ENCODE peak calls at places on chromosomes 3 and 15, in four cellular contexts. One of them, this sample, is unnamed.

GRCh38 chr3:9698293-9698692 is 5.3 kb upstream of the CPNE9 start:
- DNase-seq in tibial artery: no peak
- DNase-seq in activated gamma-delta T cell treated with Interleukin-2 at 50 U/mL for 16 hours: no peak
- DNase-seq in GM19239: no peak
- DNase-seq in this sample: no peak

GRCh38 chr3:112676659-112677234 is 35.8 kb upstream of the CCDC80 start:
- DNase-seq in activated gamma-delta T cell treated with Interleukin-2 at 50 U/mL for 16 hours: peak
- DNase-seq in tibial artery: peak
- DNase-seq in GM19239: peak
- DNase-seq in this sample: peak

GRCh38 chr3:177618873-177619771 is 421.8 kb upstream of the TBL1XR1 start:
- DNase-seq in activated gamma-delta T cell treated with Interleukin-2 at 50 U/mL for 16 hours: no peak
- DNase-seq in tibial artery: no peak
- DNase-seq in GM19239: no peak
- DNase-seq in this sample: no peak

GRCh38 chr15:31279221-31280036 is 47.2 kb upstream of the KLF13 start:
- DNase-seq in GM19239: no peak
- DNase-seq in tibial artery: peak
- DNase-seq in activated gamma-delta T cell treated with Interleukin-2 at 50 U/mL for 16 hours: no peak
- DNase-seq in this sample: peak

GRCh38 chr3:48273594-48274211 is 32.8 kb downstream of the ZNF589 start:
- DNase-seq in tibial artery: no peak
- DNase-seq in activated gamma-delta T cell treated with Interleukin-2 at 50 U/mL for 16 hours: peak
- DNase-seq in GM19239: peak
- DNase-seq in this sample: peak

GRCh38 chr15:76936671-76937070 is 5.1 kb downstream of the RCN2 start:
- DNase-seq in GM19239: no peak
- DNase-seq in activated gamma-delta T cell treated with Interleukin-2 at 50 U/mL for 16 hours: no peak
- DNase-seq in tibial artery: no peak
- DNase-seq in this sample: no peak

GRCh38 chr3:150371741-150372254 is 36.3 kb upstream of the TSC22D2 start:
- DNase-seq in GM19239: no peak
- DNase-seq in activated gamma-delta T cell treated with Interleukin-2 at 50 U/mL for 16 hours: no peak
- DNase-seq in tibial artery: no peak
- DNase-seq in this sample: no peak

GRCh38 chr3:14445773-14446172 is 43.4 kb downstream of the SLC6A6 start:
- DNase-seq in GM19239: no peak
- DNase-seq in activated gamma-delta T cell treated with Interleukin-2 at 50 U/mL for 16 hours: no peak
- DNase-seq in tibial artery: no peak
- DNase-seq in this sample: no peak

GRCh38 chr15:76285241-76285825 is 25.9 kb downstream of the ETFA start:
- DNase-seq in activated gamma-delta T cell treated with Interleukin-2 at 50 U/mL for 16 hours: no peak
- DNase-seq in GM19239: no peak
- DNase-seq in tibial artery: no peak
- DNase-seq in this sample: no peak

GRCh38 chr15:24764375-24765171 is 89.0 kb downstream of the NPAP1 start:
- DNase-seq in activated gamma-delta T cell treated with Interleukin-2 at 50 U/mL for 16 hours: no peak
- DNase-seq in tibial artery: no peak
- DNase-seq in GM19239: no peak
- DNase-seq in this sample: no peak

GRCh38 chr3:22692239-22692638 is 510.9 kb upstream of the UBE2E2 start:
- DNase-seq in activated gamma-delta T cell treated with Interleukin-2 at 50 U/mL for 16 hours: no peak
- DNase-seq in tibial artery: no peak
- DNase-seq in GM19239: no peak
- DNase-seq in this sample: no peak

GRCh38 chr3:174398761-174399160 is 460.4 kb upstream of the NAALADL2 start:
- DNase-seq in tibial artery: no peak
- DNase-seq in GM19239: no peak
- DNase-seq in activated gamma-delta T cell treated with Interleukin-2 at 50 U/mL for 16 hours: no peak
- DNase-seq in this sample: no peak

GRCh38 chr15:40029979-40030893 is 8.7 kb downstream of the SRP14 start:
- DNase-seq in tibial artery: no peak
- DNase-seq in GM19239: no peak
- DNase-seq in activated gamma-delta T cell treated with Interleukin-2 at 50 U/mL for 16 hours: no peak
- DNase-seq in this sample: no peak

GRCh38 chr3:39935261-39935660 is 125.9 kb downstream of the MYRIP start:
- DNase-seq in tibial artery: no peak
- DNase-seq in GM19239: no peak
- DNase-seq in activated gamma-delta T cell treated with Interleukin-2 at 50 U/mL for 16 hours: no peak
- DNase-seq in this sample: no peak

GRCh38 chr3:174776123-174776522 is 83.0 kb upstream of the NAALADL2 start:
- DNase-seq in tibial artery: no peak
- DNase-seq in GM19239: no peak
- DNase-seq in activated gamma-delta T cell treated with Interleukin-2 at 50 U/mL for 16 hours: no peak
- DNase-seq in this sample: no peak

GRCh38 chr3:27193056-27193455 is 176.1 kb downstream of the NEK10 start:
- DNase-seq in GM19239: no peak
- DNase-seq in activated gamma-delta T cell treated with Interleukin-2 at 50 U/mL for 16 hours: no peak
- DNase-seq in tibial artery: no peak
- DNase-seq in this sample: no peak

GRCh38 chr3:114669614-114670013 is 375.8 kb downstream of the TIGIT start:
- DNase-seq in tibial artery: no peak
- DNase-seq in GM19239: no peak
- DNase-seq in activated gamma-delta T cell treated with Interleukin-2 at 50 U/mL for 16 hours: no peak
- DNase-seq in this sample: no peak

GRCh38 chr3:163490119-163490518 is 1588.2 kb downstream of the SI start:
- DNase-seq in tibial artery: no peak
- DNase-seq in activated gamma-delta T cell treated with Interleukin-2 at 50 U/mL for 16 hours: no peak
- DNase-seq in GM19239: peak
- DNase-seq in this sample: no peak

GRCh38 chr3:126125341-126125740 is 41.4 kb upstream of the SLC41A3 start:
- DNase-seq in tibial artery: peak
- DNase-seq in activated gamma-delta T cell treated with Interleukin-2 at 50 U/mL for 16 hours: no peak
- DNase-seq in GM19239: no peak
- DNase-seq in this sample: no peak

GRCh38 chr15:82664021-82664420 is 16.9 kb upstream of the CPEB1 start:
- DNase-seq in GM19239: no peak
- DNase-seq in activated gamma-delta T cell treated with Interleukin-2 at 50 U/mL for 16 hours: no peak
- DNase-seq in tibial artery: no peak
- DNase-seq in this sample: no peak

GRCh38 chr3:39808467-39809180 is 785 bp upstream of the MYRIP start:
- DNase-seq in tibial artery: no peak
- DNase-seq in GM19239: no peak
- DNase-seq in activated gamma-delta T cell treated with Interleukin-2 at 50 U/mL for 16 hours: no peak
- DNase-seq in this sample: no peak

GRCh38 chr15:25682349-25682748 is 180.8 kb downstream of the ATP10A start:
- DNase-seq in GM19239: no peak
- DNase-seq in tibial artery: peak
- DNase-seq in activated gamma-delta T cell treated with Interleukin-2 at 50 U/mL for 16 hours: no peak
- DNase-seq in this sample: no peak

GRCh38 chr3:4440951-4441350 is 26.1 kb downstream of the SUMF1 start:
- DNase-seq in GM19239: no peak
- DNase-seq in tibial artery: no peak
- DNase-seq in activated gamma-delta T cell treated with Interleukin-2 at 50 U/mL for 16 hours: no peak
- DNase-seq in this sample: no peak

GRCh38 chr3:183178833-183179549 is 16.5 kb upstream of the LAMP3 start:
- DNase-seq in activated gamma-delta T cell treated with Interleukin-2 at 50 U/mL for 16 hours: peak
- DNase-seq in GM19239: no peak
- DNase-seq in tibial artery: no peak
- DNase-seq in this sample: peak

GRCh38 chr15:100052716-100053475 is 288.9 kb downstream of the ADAMTS17 start:
- DNase-seq in GM19239: no peak
- DNase-seq in tibial artery: no peak
- DNase-seq in activated gamma-delta T cell treated with Interleukin-2 at 50 U/mL for 16 hours: no peak
- DNase-seq in this sample: peak

GRCh38 chr3:177333535-177334495 is 136.5 kb upstream of the TBL1XR1 start:
- DNase-seq in tibial artery: peak
- DNase-seq in GM19239: no peak
- DNase-seq in activated gamma-delta T cell treated with Interleukin-2 at 50 U/mL for 16 hours: no peak
- DNase-seq in this sample: no peak

GRCh38 chr3:58999134-58999778 is 50.6 kb downstream of the CFAP20DC start:
- DNase-seq in GM19239: no peak
- DNase-seq in activated gamma-delta T cell treated with Interleukin-2 at 50 U/mL for 16 hours: no peak
- DNase-seq in tibial artery: no peak
- DNase-seq in this sample: no peak

GRCh38 chr3:39343076-39343717 is 13.7 kb downstream of the CCR8 start:
- DNase-seq in tibial artery: no peak
- DNase-seq in GM19239: no peak
- DNase-seq in activated gamma-delta T cell treated with Interleukin-2 at 50 U/mL for 16 hours: no peak
- DNase-seq in this sample: no peak

GRCh38 chr3:57998366-57999283 is 9.6 kb upstream of the FLNB start:
- DNase-seq in tibial artery: no peak
- DNase-seq in activated gamma-delta T cell treated with Interleukin-2 at 50 U/mL for 16 hours: no peak
- DNase-seq in GM19239: no peak
- DNase-seq in this sample: no peak

GRCh38 chr3:178699810-178700209 is 163.6 kb downstream of the KCNMB2 start:
- DNase-seq in GM19239: no peak
- DNase-seq in tibial artery: no peak
- DNase-seq in activated gamma-delta T cell treated with Interleukin-2 at 50 U/mL for 16 hours: no peak
- DNase-seq in this sample: no peak

GRCh38 chr15:99440029-99440428 is 125.8 kb upstream of the MEF2A start:
- DNase-seq in GM19239: no peak
- DNase-seq in activated gamma-delta T cell treated with Interleukin-2 at 50 U/mL for 16 hours: peak
- DNase-seq in tibial artery: peak
- DNase-seq in this sample: peak

GRCh38 chr15:51227967-51228783 is 110.2 kb downstream of the CYP19A1 start:
- DNase-seq in activated gamma-delta T cell treated with Interleukin-2 at 50 U/mL for 16 hours: no peak
- DNase-seq in GM19239: peak
- DNase-seq in tibial artery: peak
- DNase-seq in this sample: no peak